ENCODE peak calls at places on chromosomes 13 and 19, in seven cellular contexts. One of them, this sample, is unnamed.
A peak's percentile ranks its signal among the peaks of the same experiment; 100 is the strongest.

GRCh38 chr13:44810067-44810840 is 179.0 kb downstream of the NUFIP1 start:
- DNase-seq in cardiac muscle cell: peak; percentile 34
- DNase-seq in osteoblast: no peak
- DNase-seq in fibroblast of mammary gland: no peak
- DNase-seq in heart left ventricle: no peak
- DNase-seq in lower leg skin: peak; percentile 36
- DNase-seq in CD8-positive, alpha-beta T cell: no peak
- DNase-seq in this sample: no peak

GRCh38 chr19:37077615-37077928 is 661 bp upstream of the ZNF420 start:
- DNase-seq in cardiac muscle cell: no peak
- DNase-seq in osteoblast: no peak
- DNase-seq in fibroblast of mammary gland: peak; percentile 14
- DNase-seq in heart left ventricle: no peak
- DNase-seq in lower leg skin: no peak
- DNase-seq in CD8-positive, alpha-beta T cell: no peak
- DNase-seq in this sample: no peak

GRCh38 chr19:6239871-6240676 is 39.7 kb downstream of the MLLT1 start:
- DNase-seq in cardiac muscle cell: no peak
- DNase-seq in osteoblast: peak; percentile 61
- DNase-seq in fibroblast of mammary gland: no peak
- DNase-seq in heart left ventricle: no peak
- DNase-seq in lower leg skin: no peak
- DNase-seq in CD8-positive, alpha-beta T cell: no peak
- DNase-seq in this sample: no peak

GRCh38 chr19:4140237-4140711 is 13.2 kb upstream of the CREB3L3 start:
- DNase-seq in cardiac muscle cell: peak; percentile 79
- DNase-seq in osteoblast: peak; percentile 94
- DNase-seq in fibroblast of mammary gland: peak; percentile 74
- DNase-seq in heart left ventricle: no peak
- DNase-seq in lower leg skin: no peak
- DNase-seq in CD8-positive, alpha-beta T cell: no peak
- DNase-seq in this sample: no peak

GRCh38 chr19:40908981-40909380 is 26.9 kb upstream of the CYP2A7 start:
- DNase-seq in cardiac muscle cell: peak; percentile 36
- DNase-seq in osteoblast: no peak
- DNase-seq in fibroblast of mammary gland: no peak
- DNase-seq in heart left ventricle: no peak
- DNase-seq in lower leg skin: no peak
- DNase-seq in CD8-positive, alpha-beta T cell: peak; percentile 35
- DNase-seq in this sample: no peak

GRCh38 chr19:37953125-37953524 is 46.1 kb downstream of the SIPA1L3 start:
- DNase-seq in cardiac muscle cell: no peak
- DNase-seq in osteoblast: no peak
- DNase-seq in fibroblast of mammary gland: no peak
- DNase-seq in heart left ventricle: no peak
- DNase-seq in lower leg skin: no peak
- DNase-seq in CD8-positive, alpha-beta T cell: no peak
- DNase-seq in this sample: no peak

GRCh38 chr19:11821474-11821873 is 7.4 kb downstream of the ZNF440 start:
- DNase-seq in cardiac muscle cell: no peak
- DNase-seq in osteoblast: peak; percentile 43
- DNase-seq in fibroblast of mammary gland: peak; percentile 80
- DNase-seq in heart left ventricle: no peak
- DNase-seq in lower leg skin: no peak
- DNase-seq in CD8-positive, alpha-beta T cell: no peak
- DNase-seq in this sample: no peak

GRCh38 chr19:38401148-38401547 is 1.7 kb upstream of the FAM98C start:
- DNase-seq in cardiac muscle cell: no peak
- DNase-seq in osteoblast: peak; percentile 84
- DNase-seq in fibroblast of mammary gland: peak; percentile 34
- DNase-seq in heart left ventricle: no peak
- DNase-seq in lower leg skin: no peak
- DNase-seq in CD8-positive, alpha-beta T cell: no peak
- DNase-seq in this sample: no peak

GRCh38 chr13:20814224-20814910 is 40.6 kb upstream of the EEF1AKMT1 start:
- DNase-seq in cardiac muscle cell: peak; percentile 69
- DNase-seq in osteoblast: peak; percentile 30
- DNase-seq in fibroblast of mammary gland: peak; percentile 96
- DNase-seq in heart left ventricle: peak; percentile 79
- DNase-seq in lower leg skin: peak; percentile 80
- DNase-seq in CD8-positive, alpha-beta T cell: no peak
- DNase-seq in this sample: no peak

GRCh38 chr13:109256866-109257760 is 529.3 kb downstream of the IRS2 start:
- DNase-seq in cardiac muscle cell: peak; percentile 59
- DNase-seq in osteoblast: peak; percentile 73
- DNase-seq in fibroblast of mammary gland: peak; percentile 98
- DNase-seq in heart left ventricle: peak; percentile 25
- DNase-seq in lower leg skin: peak; percentile 39
- DNase-seq in CD8-positive, alpha-beta T cell: no peak
- DNase-seq in this sample: no peak

GRCh38 chr19:2334426-2334825 is 5.9 kb downstream of the SPPL2B start:
- DNase-seq in cardiac muscle cell: no peak
- DNase-seq in osteoblast: no peak
- DNase-seq in fibroblast of mammary gland: no peak
- DNase-seq in heart left ventricle: no peak
- DNase-seq in lower leg skin: no peak
- DNase-seq in CD8-positive, alpha-beta T cell: no peak
- DNase-seq in this sample: no peak

GRCh38 chr19:6253886-6254285 is 25.9 kb downstream of the MLLT1 start:
- DNase-seq in cardiac muscle cell: no peak
- DNase-seq in osteoblast: no peak
- DNase-seq in fibroblast of mammary gland: no peak
- DNase-seq in heart left ventricle: no peak
- DNase-seq in lower leg skin: no peak
- DNase-seq in CD8-positive, alpha-beta T cell: no peak
- DNase-seq in this sample: no peak

GRCh38 chr19:42577016-42577415 is 17.7 kb downstream of the CEACAM8 start:
- DNase-seq in cardiac muscle cell: no peak
- DNase-seq in osteoblast: no peak
- DNase-seq in fibroblast of mammary gland: no peak
- DNase-seq in heart left ventricle: no peak
- DNase-seq in lower leg skin: no peak
- DNase-seq in CD8-positive, alpha-beta T cell: no peak
- DNase-seq in this sample: no peak

GRCh38 chr13:49436890-49437289 is 7.0 kb downstream of the CAB39L start:
- DNase-seq in cardiac muscle cell: peak; percentile 8
- DNase-seq in osteoblast: peak; percentile 34
- DNase-seq in fibroblast of mammary gland: peak; percentile 79
- DNase-seq in heart left ventricle: no peak
- DNase-seq in lower leg skin: peak; percentile 30
- DNase-seq in CD8-positive, alpha-beta T cell: no peak
- DNase-seq in this sample: no peak

GRCh38 chr19:21569497-21569870 is 64.1 kb downstream of the ZNF429 start:
- DNase-seq in cardiac muscle cell: no peak
- DNase-seq in osteoblast: no peak
- DNase-seq in fibroblast of mammary gland: peak; percentile 6
- DNase-seq in heart left ventricle: peak; percentile 79
- DNase-seq in lower leg skin: no peak
- DNase-seq in CD8-positive, alpha-beta T cell: peak; percentile 54
- DNase-seq in this sample: no peak

GRCh38 chr13:26663801-26664200 is 96.8 kb downstream of the GPR12 start:
- DNase-seq in cardiac muscle cell: no peak
- DNase-seq in osteoblast: no peak
- DNase-seq in fibroblast of mammary gland: no peak
- DNase-seq in heart left ventricle: no peak
- DNase-seq in lower leg skin: no peak
- DNase-seq in CD8-positive, alpha-beta T cell: no peak
- DNase-seq in this sample: no peak

GRCh38 chr13:111949311-111949710 is 117.6 kb upstream of the SOX1 start:
- DNase-seq in cardiac muscle cell: no peak
- DNase-seq in osteoblast: no peak
- DNase-seq in fibroblast of mammary gland: no peak
- DNase-seq in heart left ventricle: no peak
- DNase-seq in lower leg skin: no peak
- DNase-seq in CD8-positive, alpha-beta T cell: no peak
- DNase-seq in this sample: no peak

GRCh38 chr19:55642153-55643002 is 1.1 kb upstream of the ZNF581 start:
- DNase-seq in cardiac muscle cell: peak; percentile 50
- DNase-seq in osteoblast: peak; percentile 95
- DNase-seq in fibroblast of mammary gland: no peak
- DNase-seq in heart left ventricle: no peak
- DNase-seq in lower leg skin: no peak
- DNase-seq in CD8-positive, alpha-beta T cell: peak; percentile 28
- DNase-seq in this sample: no peak

GRCh38 chr13:24085662-24086061 is 74.9 kb upstream of the SPATA13 start:
- DNase-seq in cardiac muscle cell: no peak
- DNase-seq in osteoblast: no peak
- DNase-seq in fibroblast of mammary gland: no peak
- DNase-seq in heart left ventricle: no peak
- DNase-seq in lower leg skin: no peak
- DNase-seq in CD8-positive, alpha-beta T cell: no peak
- DNase-seq in this sample: no peak

GRCh38 chr13:101785858-101786257 is 333.4 kb downstream of the ITGBL1 start:
- DNase-seq in cardiac muscle cell: peak; percentile 61
- DNase-seq in osteoblast: no peak
- DNase-seq in fibroblast of mammary gland: peak; percentile 28
- DNase-seq in heart left ventricle: peak; percentile 21
- DNase-seq in lower leg skin: no peak
- DNase-seq in CD8-positive, alpha-beta T cell: no peak
- DNase-seq in this sample: no peak
- TF ChIP-seq CTCF in cardiac muscle cell: no peak
- TF ChIP-seq CTCF in osteoblast: peak; percentile 32
- TF ChIP-seq CTCF in fibroblast of mammary gland: no peak
- TF ChIP-seq CTCF in heart left ventricle: peak; percentile 47
- TF ChIP-seq CTCF in lower leg skin: no peak
- TF ChIP-seq CTCF in CD8-positive, alpha-beta T cell: no peak
- TF ChIP-seq CTCF in this sample: peak; percentile 39

DNA sequence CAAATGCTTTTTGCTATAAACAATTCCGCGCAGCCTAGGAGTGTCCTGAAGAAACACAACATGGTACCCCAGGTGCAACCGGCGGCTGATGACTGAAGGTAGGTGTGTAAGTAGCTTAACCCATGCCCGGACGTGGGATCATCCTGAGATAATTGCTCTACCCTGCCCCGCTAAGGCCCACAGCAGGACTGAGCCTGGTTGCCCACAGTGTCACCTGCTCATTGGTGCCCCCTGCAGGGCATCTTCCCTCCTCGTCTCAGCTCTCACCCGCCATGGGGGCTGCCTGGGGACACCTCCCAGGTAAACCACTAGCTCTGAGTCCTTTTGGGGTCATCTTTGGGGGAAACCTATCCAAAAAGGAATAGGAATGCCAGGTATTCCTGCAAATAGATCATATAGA is 22.3 kb downstream of the TMEM161A start:
- DNase-seq in cardiac muscle cell: peak; percentile 24
- DNase-seq in osteoblast: peak; percentile 93
- DNase-seq in fibroblast of mammary gland: peak; percentile 25
- DNase-seq in heart left ventricle: no peak
- DNase-seq in lower leg skin: no peak
- DNase-seq in CD8-positive, alpha-beta T cell: peak; percentile 27
- DNase-seq in this sample: no peak
- TF ChIP-seq CTCF in cardiac muscle cell: peak; percentile 64
- TF ChIP-seq CTCF in osteoblast: peak; percentile 49
- TF ChIP-seq CTCF in fibroblast of mammary gland: peak; percentile 57
- TF ChIP-seq CTCF in heart left ventricle: peak; percentile 48
- TF ChIP-seq CTCF in lower leg skin: no peak
- TF ChIP-seq CTCF in CD8-positive, alpha-beta T cell: peak; percentile 17
- TF ChIP-seq CTCF in this sample: peak; percentile 43

DNA sequence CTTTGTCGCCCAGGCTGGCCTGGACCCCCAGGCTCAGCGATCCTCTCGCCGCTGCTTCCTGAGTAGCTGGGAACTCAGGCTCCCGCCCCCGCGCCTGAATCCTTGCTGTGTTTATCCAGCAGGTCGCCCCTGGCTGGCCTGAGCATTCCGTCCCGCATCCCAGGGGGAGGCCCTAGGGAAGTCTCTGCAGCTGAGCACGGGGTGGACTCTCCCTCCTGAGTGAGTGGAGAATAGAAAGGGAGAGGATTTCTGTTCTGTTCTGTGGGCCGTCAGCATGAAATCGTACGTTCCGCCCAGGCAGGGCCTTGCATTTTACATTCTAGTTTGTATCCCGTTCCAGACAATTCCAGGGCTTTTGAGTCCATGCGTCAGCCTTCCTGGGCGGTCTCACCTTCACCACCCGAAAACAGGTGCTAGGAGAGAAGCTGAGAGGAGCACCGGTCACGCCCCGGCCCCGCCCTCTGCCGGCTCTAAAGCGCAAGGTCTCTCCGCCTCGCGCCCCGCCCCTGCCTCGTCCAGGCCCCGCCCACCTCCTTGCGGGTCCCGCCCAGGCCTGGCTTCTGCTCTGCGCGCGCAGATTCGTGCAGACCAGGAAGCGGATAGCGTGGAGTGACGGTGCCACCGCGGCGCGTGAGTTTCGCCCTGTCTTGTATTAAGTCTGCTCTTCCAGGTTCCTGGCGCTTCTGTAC is at the start of gene ZNF761:
- DNase-seq in cardiac muscle cell: peak; percentile 98
- DNase-seq in osteoblast: peak; percentile 91
- DNase-seq in fibroblast of mammary gland: peak; percentile 84
- DNase-seq in heart left ventricle: peak; percentile 95
- DNase-seq in lower leg skin: peak; percentile 93
- DNase-seq in CD8-positive, alpha-beta T cell: peak; percentile 97
- DNase-seq in this sample: peak; percentile 99
- TF ChIP-seq CTCF in cardiac muscle cell: peak; percentile 42
- TF ChIP-seq CTCF in osteoblast: no peak
- TF ChIP-seq CTCF in fibroblast of mammary gland: no peak
- TF ChIP-seq CTCF in heart left ventricle: peak; percentile 54
- TF ChIP-seq CTCF in lower leg skin: no peak
- TF ChIP-seq CTCF in CD8-positive, alpha-beta T cell: peak; percentile 47
- TF ChIP-seq CTCF in this sample: peak; percentile 39

GRCh38 chr13:29279859-29280258 is 315.6 kb downstream of the SLC7A1 start:
- DNase-seq in cardiac muscle cell: no peak
- DNase-seq in osteoblast: no peak
- DNase-seq in fibroblast of mammary gland: no peak
- DNase-seq in heart left ventricle: no peak
- DNase-seq in lower leg skin: no peak
- DNase-seq in CD8-positive, alpha-beta T cell: no peak
- DNase-seq in this sample: no peak

GRCh38 chr13:29282096-29282495 is 313.4 kb downstream of the SLC7A1 start:
- DNase-seq in cardiac muscle cell: no peak
- DNase-seq in osteoblast: no peak
- DNase-seq in fibroblast of mammary gland: no peak
- DNase-seq in heart left ventricle: no peak
- DNase-seq in lower leg skin: no peak
- DNase-seq in CD8-positive, alpha-beta T cell: no peak
- DNase-seq in this sample: no peak

GRCh38 chr13:29284726-29285125 is 310.8 kb downstream of the SLC7A1 start:
- DNase-seq in cardiac muscle cell: no peak
- DNase-seq in osteoblast: no peak
- DNase-seq in fibroblast of mammary gland: peak; percentile 1
- DNase-seq in heart left ventricle: no peak
- DNase-seq in lower leg skin: no peak
- DNase-seq in CD8-positive, alpha-beta T cell: no peak
- DNase-seq in this sample: no peak
- TF ChIP-seq CTCF in cardiac muscle cell: no peak
- TF ChIP-seq CTCF in osteoblast: no peak
- TF ChIP-seq CTCF in fibroblast of mammary gland: no peak
- TF ChIP-seq CTCF in heart left ventricle: no peak
- TF ChIP-seq CTCF in lower leg skin: no peak
- TF ChIP-seq CTCF in CD8-positive, alpha-beta T cell: no peak
- TF ChIP-seq CTCF in this sample: no peak

This sample was measured in progenitor cell of endocrine pancreas.